ENCODE peak calls at places on chromosomes 7 and 10, in nine cellular contexts. T, J, B, D, R, W, X, M and Z are unnamed samples.

GRCh38 chr10:118455181-118455695 is 113.1 kb upstream of the FAM204A start:
- DNase-seq in T (no peak), J (no peak), B (no peak), D (no peak), R (no peak), W (no peak), X (no peak), M (no peak), Z (no peak)

GRCh38 chr10:86964847-86965190 is 3.5 kb upstream of the ADIRF start:
- DNase-seq in T (no peak), J (no peak), B (no peak), D (no peak), R (no peak), W (peak; percentile 49), X (no peak), M (no peak), Z (no peak)

GRCh38 chr10:104350146-104350635 is 3.4 kb upstream of the CFAP58 start:
- DNase-seq in T (no peak), J (peak; percentile 77), B (peak; percentile 79), D (peak; percentile 31), R (peak; percentile 80), W (no peak), X (no peak), M (no peak), Z (no peak)

GRCh38 chr10:86681047-86681446 is 12.7 kb downstream of the LDB3 start:
- DNase-seq in T (no peak), J (no peak), B (no peak), D (no peak), R (no peak), W (peak; percentile 91), X (no peak), M (no peak), Z (no peak)

GRCh38 chr10:125113661-125114388 is 46.5 kb downstream of the CTBP2 start:
- DNase-seq in T (no peak), J (no peak), B (peak; percentile 48), D (no peak), R (no peak), W (peak; percentile 57), X (peak; percentile 7), M (no peak), Z (no peak)

GRCh38 chr7:27916372-27916771 is 176.4 kb downstream of the TAX1BP1 start:
- DNase-seq in T (no peak), J (no peak), B (peak; percentile 36), D (no peak), R (no peak), W (no peak), X (no peak), M (no peak), Z (no peak)

GRCh38 chr10:51620131-51620530 is 79.3 kb downstream of the CSTF2T start:
- DNase-seq in T (no peak), J (no peak), B (no peak), D (no peak), R (no peak), W (no peak), X (no peak), M (no peak), Z (no peak)

GRCh38 chr10:71435571-71436267 is 39.0 kb downstream of the CDH23 start:
- DNase-seq in T (peak; percentile 22), J (peak; percentile 68), B (no peak), D (peak; percentile 44), R (no peak), W (no peak), X (no peak), M (no peak), Z (no peak)

GRCh38 chr7:744854-745430 is 17.9 kb upstream of the PRKAR1B start:
- DNase-seq in T (no peak), J (no peak), B (no peak), D (no peak), R (no peak), W (peak; percentile 32), X (no peak), M (no peak), Z (no peak)

GRCh38 chr7:7176421-7177043 is 5.8 kb upstream of the C1GALT1 start:
- DNase-seq in T (no peak), J (peak; percentile 70), B (peak; percentile 87), D (no peak), R (peak; percentile 67), W (no peak), X (no peak), M (no peak), Z (no peak)

GRCh38 chr7:109635374-109635773 is 1065.7 kb downstream of the DNAJB9 start:
- DNase-seq in T (no peak), J (no peak), B (no peak), D (no peak), R (no peak), W (no peak), X (no peak), M (no peak), Z (no peak)

GRCh38 chr10:49572594-49573114 is 33.7 kb upstream of the ERCC6 start:
- DNase-seq in T (no peak), J (no peak), B (no peak), D (no peak), R (no peak), W (no peak), X (no peak), M (no peak), Z (no peak)

GRCh38 chr10:3091346-3091787 is 24.0 kb downstream of the PFKP start:
- DNase-seq in T (no peak), J (no peak), B (peak; percentile 98), D (no peak), R (peak; percentile 42), W (peak; percentile 79), X (no peak), M (no peak), Z (no peak)

GRCh38 chr10:123649672-123650071 is 16.5 kb upstream of the GPR26 start:
- DNase-seq in T (peak; percentile 6), J (no peak), B (no peak), D (no peak), R (no peak), W (no peak), X (no peak), M (no peak), Z (no peak)

GRCh38 chr7:52764502-52765169 is 270.8 kb upstream of the POM121L12 start:
- DNase-seq in T (no peak), J (no peak), B (no peak), D (no peak), R (no peak), W (no peak), X (no peak), M (no peak), Z (no peak)

GRCh38 chr7:38462819-38463218 is 168.4 kb downstream of the AMPH start:
- DNase-seq in T (no peak), J (no peak), B (no peak), D (no peak), R (no peak), W (no peak), X (no peak), M (no peak), Z (no peak)

GRCh38 chr10:60281331-60281730 is 108.3 kb downstream of the ANK3 start:
- DNase-seq in T (no peak), J (no peak), B (peak; percentile 17), D (no peak), R (no peak), W (no peak), X (no peak), M (no peak), Z (no peak)

GRCh38 chr7:96952974-96953391 is 52.4 kb upstream of the DLX6 start:
- DNase-seq in T (no peak), J (no peak), B (peak; percentile 40), D (no peak), R (peak; percentile 23), W (no peak), X (no peak), M (no peak), Z (no peak)

GRCh38 chr10:122532601-122533266 is 27.8 kb upstream of the DMBT1 start:
- DNase-seq in T (no peak), J (no peak), B (no peak), D (no peak), R (no peak), W (no peak), X (no peak), M (no peak), Z (no peak)
- TF ChIP-seq CTCF in T (no peak), J (no peak), B (no peak), D (no peak), R (no peak), W (no peak), X (no peak), M (no peak), Z (no peak)

DNA sequence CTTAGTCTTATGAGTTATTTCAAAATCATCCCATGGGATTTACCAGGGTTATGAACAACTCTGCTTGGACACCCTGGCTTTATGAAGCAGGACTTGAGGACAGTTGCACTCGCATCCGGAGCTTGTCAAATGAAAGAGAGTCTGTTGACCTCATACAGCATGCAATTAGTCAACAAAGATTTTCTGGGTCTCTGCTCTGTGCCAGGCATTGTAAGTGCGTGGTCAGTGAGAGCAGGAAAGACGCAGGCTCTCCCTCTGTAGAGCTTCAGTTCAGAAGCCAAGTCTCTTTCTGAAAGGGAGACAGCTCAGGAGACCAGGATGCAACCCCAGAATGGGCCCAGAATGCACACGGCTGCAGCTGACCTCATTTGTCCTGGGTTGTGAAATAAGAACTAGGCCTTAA is 45.5 kb upstream of the DMBT1 start:
- DNase-seq in T (no peak), J (peak; percentile 66), B (no peak), D (no peak), R (no peak), W (no peak), X (no peak), M (no peak), Z (no peak)
- TF ChIP-seq CTCF in T (no peak), J (no peak), B (no peak), D (no peak), R (no peak), W (no peak), X (no peak), M (no peak), Z (no peak)

GRCh38 chr10:16943301-16944080 is 126.3 kb upstream of the RSU1 start:
- DNase-seq in T (no peak), J (no peak), B (no peak), D (no peak), R (no peak), W (no peak), X (no peak), M (no peak), Z (no peak)
- TF ChIP-seq CTCF in T (no peak), J (no peak), B (no peak), D (no peak), R (no peak), W (no peak), X (no peak), M (no peak), Z (no peak)

DNA sequence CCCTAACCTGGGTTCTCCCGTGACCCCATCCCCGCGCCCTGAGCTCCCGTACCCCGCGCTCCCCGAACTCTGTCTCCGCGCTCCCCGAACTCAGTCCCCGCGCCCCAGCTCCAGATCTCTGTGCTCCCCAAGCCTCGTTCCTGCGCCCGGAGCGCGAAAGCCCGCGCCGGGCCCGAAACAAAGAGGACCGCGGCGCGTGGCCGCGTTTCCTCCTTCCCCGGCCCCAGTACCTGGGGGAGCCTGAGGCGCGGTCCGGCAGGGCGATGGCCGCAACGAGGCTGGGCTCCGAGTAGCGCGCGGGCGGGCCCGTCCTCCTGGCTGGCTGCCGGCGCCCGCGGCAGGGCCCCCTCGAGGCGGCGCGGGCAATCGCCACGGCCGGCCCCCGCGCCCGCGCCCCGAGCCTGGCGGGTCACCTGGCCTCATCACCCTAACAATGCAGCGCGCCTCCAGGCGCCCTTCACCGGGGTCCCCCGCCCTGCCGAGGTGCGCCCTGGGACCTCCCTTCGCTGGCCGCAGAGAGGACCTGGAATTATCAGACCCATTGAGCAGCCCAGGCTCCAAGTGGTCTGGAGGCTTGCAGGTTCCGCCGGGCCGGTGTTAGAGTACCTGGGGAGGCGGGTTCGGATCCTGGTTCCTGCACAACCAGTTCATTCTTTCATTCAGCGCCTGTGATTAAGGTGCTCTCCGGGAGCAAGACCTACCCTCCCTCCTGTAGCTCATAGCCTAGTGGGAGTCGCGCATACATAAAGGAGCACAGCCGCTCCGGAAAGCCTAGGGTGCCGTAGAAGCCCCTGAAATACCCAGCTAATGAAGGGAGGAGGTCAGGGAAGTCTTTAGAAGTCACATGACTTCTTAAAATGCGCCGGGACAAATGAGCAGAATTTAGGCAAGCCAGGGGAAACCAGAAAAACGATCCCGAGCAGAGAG is at the start of gene TNS3:
- DNase-seq in T (peak; percentile 66), J (peak; percentile 50), B (peak; percentile 47), D (no peak), R (peak; percentile 60), W (peak; percentile 81), X (peak; percentile 58), M (peak; percentile 75), Z (peak; percentile 60)
- TF ChIP-seq CTCF in T (peak; percentile 37), J (no peak), B (peak; percentile 2), D (no peak), R (peak; percentile 78), W (peak; percentile 51), X (peak; percentile 57), M (no peak), Z (no peak)